ENCODE peak calls at places on chromosomes 7 and 10, in eight cellular contexts. C, R, H, A, X, V, E and O are unnamed samples.

GRCh38 chr10:2619927-2620326 is 447.4 kb upstream of the PFKP start:
- DNase-seq in C (peak; percentile 36), R (no peak), H (no peak), A (no peak), X (no peak), V (no peak), E (no peak), O (no peak)

GRCh38 chr7:18414885-18415284 is 80.7 kb upstream of the HDAC9 start:
- DNase-seq in C (no peak), R (no peak), H (no peak), A (no peak), X (no peak), V (no peak), E (no peak), O (no peak)

GRCh38 chr7:101650579-101651081 is 21.5 kb upstream of the MYL10 start:
- DNase-seq in C (no peak), R (no peak), H (no peak), A (no peak), X (no peak), V (no peak), E (no peak), O (peak; percentile 22)

GRCh38 chr10:92847185-92847864 is 995 bp upstream of the EXOC6 start:
- DNase-seq in C (no peak), R (no peak), H (no peak), A (no peak), X (peak; percentile 66), V (peak; percentile 57), E (no peak), O (peak; percentile 56)

GRCh38 chr7:23273141-23273599 is 26.0 kb upstream of the MALSU1 start:
- DNase-seq in C (peak; percentile 93), R (peak; percentile 92), H (peak; percentile 96), A (peak; percentile 89), X (peak; percentile 89), V (peak; percentile 99), E (peak; percentile 96), O (peak; percentile 96)

GRCh38 chr7:79548616-79549206 is 95.2 kb upstream of the MAGI2 start:
- DNase-seq in C (peak; percentile 6), R (no peak), H (no peak), A (peak; percentile 45), X (peak; percentile 13), V (no peak), E (peak; percentile 16), O (no peak)

GRCh38 chr10:79028056-79028430 is 40.7 kb upstream of the ZMIZ1 start:
- DNase-seq in C (no peak), R (no peak), H (no peak), A (no peak), X (no peak), V (no peak), E (no peak), O (no peak)

GRCh38 chr10:131088619-131089018 is 222.9 kb downstream of the TCERG1L start:
- DNase-seq in C (no peak), R (no peak), H (no peak), A (no peak), X (no peak), V (no peak), E (peak; percentile 61), O (no peak)

GRCh38 chr7:135353832-135354231 is 120.2 kb downstream of the STRA8 start:
- DNase-seq in C (no peak), R (no peak), H (no peak), A (no peak), X (no peak), V (no peak), E (no peak), O (no peak)

GRCh38 chr7:108537229-108537628 is 11.3 kb upstream of the PNPLA8 start:
- DNase-seq in C (no peak), R (no peak), H (no peak), A (no peak), X (no peak), V (no peak), E (no peak), O (no peak)

GRCh38 chr10:117248700-117249465 is 8.0 kb downstream of the SLC18A2 start:
- DNase-seq in C (no peak), R (no peak), H (no peak), A (no peak), X (no peak), V (no peak), E (no peak), O (no peak)

GRCh38 chr7:100247152-100247757 is 27.5 kb downstream of the PVRIG start:
- DNase-seq in C (peak; percentile 66), R (peak; percentile 69), H (peak; percentile 86), A (peak; percentile 74), X (peak; percentile 90), V (peak; percentile 94), E (peak; percentile 93), O (peak; percentile 92)

GRCh38 chr7:1290262-1291039 is 57.8 kb downstream of the UNCX start:
- DNase-seq in C (peak; percentile 89), R (no peak), H (peak; percentile 63), A (peak; percentile 39), X (no peak), V (no peak), E (peak; percentile 34), O (peak; percentile 55)

GRCh38 chr7:98107313-98107691 is 640 bp downstream of the LMTK2 start:
- DNase-seq in C (peak; percentile 22), R (no peak), H (peak; percentile 50), A (peak; percentile 3), X (no peak), V (no peak), E (peak; percentile 39), O (peak; percentile 9)

GRCh38 chr10:78960316-78960800 is 108.4 kb upstream of the ZMIZ1 start:
- DNase-seq in C (peak; percentile 25), R (peak; percentile 95), H (peak; percentile 58), A (peak; percentile 86), X (no peak), V (peak; percentile 48), E (no peak), O (peak; percentile 99)

GRCh38 chr7:88002617-88003016 is 68.6 kb downstream of the ADAM22 start:
- DNase-seq in C (peak; percentile 6), R (no peak), H (no peak), A (no peak), X (no peak), V (no peak), E (no peak), O (no peak)

GRCh38 chr7:88001744-88002530 is 67.9 kb downstream of the ADAM22 start:
- DNase-seq in C (no peak), R (no peak), H (no peak), A (no peak), X (no peak), V (no peak), E (no peak), O (no peak)

GRCh38 chr7:88009651-88010050 is 75.6 kb downstream of the ADAM22 start:
- DNase-seq in C (no peak), R (no peak), H (no peak), A (no peak), X (no peak), V (no peak), E (no peak), O (no peak)

GRCh38 chr7:87999261-87999660 is 65.2 kb downstream of the ADAM22 start:
- DNase-seq in C (no peak), R (no peak), H (no peak), A (no peak), X (no peak), V (no peak), E (no peak), O (no peak)

GRCh38 chr7:88005191-88005590 is 71.1 kb downstream of the ADAM22 start:
- DNase-seq in C (no peak), R (no peak), H (no peak), A (no peak), X (no peak), V (no peak), E (no peak), O (no peak)
- TF ChIP-seq EZH2 in C (no peak), R (no peak), H (no peak), A (no peak), X (no peak), V (no peak), E (no peak), O (no peak)

GRCh38 chr10:102231357-102232318 is 5.5 kb downstream of the ELOVL3 start:
- DNase-seq in C (peak; percentile 50), R (no peak), H (peak; percentile 60), A (no peak), X (peak; percentile 38), V (no peak), E (peak; percentile 85), O (peak; percentile 52)
- TF ChIP-seq EZH2 in C (no peak), R (no peak), H (no peak), A (peak; percentile 48), X (no peak), V (no peak), E (peak; percentile 30), O (no peak)

GRCh38 chr10:23174075-23174973 is 17.8 kb upstream of the PTF1A start:
- DNase-seq in C (no peak), R (no peak), H (no peak), A (no peak), X (no peak), V (no peak), E (peak; percentile 49), O (no peak)

GRCh38 chr10:23173549-23174074 is 18.5 kb upstream of the PTF1A start:
- DNase-seq in C (no peak), R (no peak), H (no peak), A (no peak), X (no peak), V (no peak), E (peak; percentile 49), O (no peak)

GRCh38 chr10:23171232-23171876 is 20.8 kb upstream of the PTF1A start:
- DNase-seq in C (peak; percentile 61), R (peak; percentile 16), H (peak; percentile 75), A (peak; percentile 39), X (no peak), V (no peak), E (peak; percentile 85), O (peak; percentile 35)

GRCh38 chr10:23172429-23172828 is 19.7 kb upstream of the PTF1A start:
- DNase-seq in C (no peak), R (no peak), H (no peak), A (no peak), X (no peak), V (no peak), E (peak; percentile 46), O (no peak)

DNA sequence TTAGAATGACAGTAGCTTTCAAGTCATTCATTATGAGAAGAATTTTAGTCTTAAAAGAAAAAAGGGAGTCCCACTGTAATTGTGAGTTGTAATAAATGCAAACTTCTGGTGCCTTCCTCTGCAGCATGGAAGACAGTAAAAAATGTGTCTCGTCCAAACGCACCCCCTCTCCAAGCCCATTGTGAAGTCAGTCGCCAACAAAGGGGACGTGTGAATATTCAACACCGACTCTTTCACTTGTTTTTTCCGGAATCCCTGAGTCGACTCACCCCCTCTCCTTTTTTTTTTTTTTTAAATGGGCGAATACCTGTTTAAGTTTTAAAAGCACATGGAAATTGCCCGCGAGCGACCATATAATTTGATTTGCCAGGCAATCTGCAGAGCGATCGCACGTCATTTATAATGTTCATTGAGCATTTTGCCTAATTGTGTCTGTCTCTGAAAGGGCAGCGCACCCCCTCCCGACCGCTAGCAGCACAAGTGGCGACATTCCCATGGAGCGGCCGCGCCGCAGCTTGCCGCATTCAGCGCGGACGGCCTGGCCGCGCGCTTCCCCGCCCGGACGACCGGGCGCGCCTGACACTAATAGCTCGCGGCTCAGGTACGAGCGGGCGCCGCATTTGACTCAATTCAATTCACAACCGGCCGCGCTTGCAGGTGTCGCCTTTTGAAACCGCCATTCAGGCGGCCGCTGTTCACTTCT is 19.1 kb upstream of the PTF1A start:
- DNase-seq in C (peak; percentile 27), R (no peak), H (no peak), A (no peak), X (no peak), V (no peak), E (peak; percentile 81), O (no peak)
- TF ChIP-seq EZH2 in C (peak; percentile 92), R (peak; percentile 42), H (peak; percentile 88), A (no peak), X (no peak), V (no peak), E (peak; percentile 71), O (peak; percentile 61)

GRCh38 chr7:8205572-8205971 is 56.4 kb downstream of the ICA1 start:
- DNase-seq in C (no peak), R (no peak), H (no peak), A (no peak), X (no peak), V (no peak), E (no peak), O (no peak)
- TF ChIP-seq EZH2 in C (no peak), R (no peak), H (no peak), A (no peak), X (no peak), V (no peak), E (no peak), O (no peak)